ENCODE peak calls at places on chromosomes 2 and 18, in seven cellular contexts. M is K562, D is HepG2, Q is HL-60, Z is GM12878, O is HCT116, I is GM23338. F is an unnamed sample.

GRCh38 chr2:104254017-104254416 is 599.9 kb upstream of the POU3F3 start:
- DNase-seq in M (no peak), D (no peak), Q (no peak), Z (no peak), O (no peak), I (peak), F (no peak)

GRCh38 chr2:168726375-168726774 is 76.1 kb upstream of the NOSTRIN start:
- DNase-seq in M (no peak), D (no peak), Q (no peak), Z (no peak), O (no peak), I (no peak), F (no peak)

GRCh38 chr18:28115149-28115550 is 61.8 kb downstream of the CDH2 start:
- DNase-seq in M (no peak), D (peak), Q (no peak), Z (no peak), O (no peak), I (no peak), F (no peak)

GRCh38 chr2:63614983-63615945 is 26.5 kb downstream of the MDH1 start:
- DNase-seq in M (peak), D (peak), Q (no peak), Z (no peak), O (peak), I (peak), F (no peak)

GRCh38 chr2:207138573-207139297 is 27.0 kb downstream of the KLF7 start:
- DNase-seq in M (no peak), D (no peak), Q (no peak), Z (no peak), O (no peak), I (no peak), F (no peak)

GRCh38 chr2:129707800-129708199 is 271.7 kb upstream of the RAB6C start:
- DNase-seq in M (no peak), D (no peak), Q (no peak), Z (no peak), O (no peak), I (no peak), F (no peak)

GRCh38 chr2:19189391-19189790 is 169.0 kb downstream of the OSR1 start:
- DNase-seq in M (no peak), D (no peak), Q (no peak), Z (no peak), O (no peak), I (no peak), F (no peak)

GRCh38 chr2:161954103-161954502 is 119.9 kb downstream of the DPP4 start:
- DNase-seq in M (no peak), D (no peak), Q (no peak), Z (no peak), O (no peak), I (no peak), F (no peak)

GRCh38 chr2:235055891-235056516 is 104.2 kb downstream of the SH3BP4 start:
- DNase-seq in M (peak), D (peak), Q (no peak), Z (no peak), O (peak), I (peak), F (no peak)

GRCh38 chr2:103153580-103153979 is 391.7 kb downstream of the TMEM182 start:
- DNase-seq in M (no peak), D (no peak), Q (no peak), Z (no peak), O (no peak), I (no peak), F (no peak)

GRCh38 chr2:240932001-240932723 is 26.0 kb downstream of the CROCC2 start:
- DNase-seq in M (no peak), D (no peak), Q (no peak), Z (no peak), O (no peak), I (no peak), F (no peak)

GRCh38 chr18:37778417-37779165 is 213.0 kb upstream of the CELF4 start:
- DNase-seq in M (peak), D (peak), Q (peak), Z (no peak), O (peak), I (peak), F (peak)

GRCh38 chr2:31386648-31387047 is 27.9 kb downstream of the XDH start:
- DNase-seq in M (peak), D (peak), Q (no peak), Z (no peak), O (no peak), I (peak), F (no peak)

GRCh38 chr2:161139098-161139987 is 20.9 kb upstream of the TANK start:
- DNase-seq in M (no peak), D (no peak), Q (no peak), Z (no peak), O (no peak), I (no peak), F (no peak)

GRCh38 chr2:239716536-239717318 is 308.4 kb downstream of the NDUFA10 start:
- DNase-seq in M (no peak), D (no peak), Q (no peak), Z (no peak), O (no peak), I (no peak), F (no peak)

GRCh38 chr2:88131201-88131998 is 3.5 kb upstream of the FABP1 start:
- DNase-seq in M (no peak), D (peak), Q (no peak), Z (no peak), O (no peak), I (no peak), F (no peak)
- TF ChIP-seq POLR2AphosphoS5 in M (no peak), D (no peak), Q (no peak), Z (no peak), O (no peak), I (no peak), F (no peak)

DNA sequence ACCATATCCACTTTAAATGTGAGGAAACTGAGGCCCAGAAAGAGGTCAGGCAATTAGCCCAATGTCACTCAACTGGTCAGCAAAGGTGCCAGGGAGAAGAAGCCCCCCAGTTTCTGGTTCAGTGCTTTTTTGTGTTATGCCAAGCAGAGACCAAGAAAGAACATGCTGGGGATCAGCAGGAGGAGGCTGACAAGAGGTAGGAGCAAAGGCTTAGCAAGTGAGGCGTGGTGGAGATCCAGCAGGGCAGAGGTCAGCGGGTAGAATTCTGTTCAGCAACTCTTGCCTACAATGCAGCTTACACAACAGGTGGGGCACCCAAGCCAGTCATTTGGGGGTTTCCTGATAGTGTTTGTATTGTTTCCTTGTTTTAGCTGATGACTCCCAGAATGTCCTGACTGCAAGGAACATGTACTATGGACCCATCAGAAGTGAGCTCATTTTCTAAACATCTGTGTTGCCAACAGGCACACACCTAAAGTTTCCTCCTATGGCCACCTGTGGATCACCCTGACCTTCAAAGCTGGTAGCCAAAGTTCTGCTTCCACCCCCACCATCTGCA is 28.2 kb downstream of the LPIN2 start:
- DNase-seq in M (no peak), D (peak), Q (no peak), Z (no peak), O (no peak), I (no peak), F (no peak)
- TF ChIP-seq REST in M (no peak), D (no peak), Q (no peak), Z (no peak), O (no peak), I (no peak), F (no peak)

DNA sequence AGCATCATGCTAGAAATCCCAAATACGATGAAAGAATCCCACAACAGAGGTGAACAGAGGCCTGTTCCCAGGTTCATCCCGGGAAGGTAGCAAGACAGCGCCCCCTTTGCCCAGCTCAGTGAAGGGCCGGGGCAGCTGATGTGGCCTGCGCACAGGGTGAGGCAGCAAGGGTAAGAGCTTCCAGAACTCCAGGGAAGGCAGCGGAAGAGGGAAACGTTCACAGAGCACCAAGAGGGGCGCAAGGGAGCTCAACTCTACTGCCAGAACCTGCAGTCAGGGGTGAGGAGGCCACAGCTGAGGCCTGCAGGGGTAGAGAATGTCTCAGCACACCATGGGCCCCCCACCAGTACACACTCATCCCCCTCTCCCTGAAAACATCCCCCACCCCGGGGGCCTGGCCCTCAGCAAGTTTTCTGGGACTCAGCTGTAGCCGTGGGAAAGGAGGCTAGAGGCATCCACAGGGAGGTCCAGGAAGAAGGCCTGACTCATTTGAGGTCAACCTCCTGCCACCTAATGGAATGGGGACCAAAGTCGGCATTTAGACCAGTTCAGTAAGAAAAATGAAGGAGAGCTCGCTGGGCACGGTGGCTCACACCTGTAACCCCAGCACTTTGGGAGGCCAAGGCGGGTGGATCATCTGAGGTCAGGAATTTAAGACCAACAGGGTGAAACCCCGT is 95.6 kb upstream of the ASAP2 start:
- DNase-seq in M (peak), D (no peak), Q (no peak), Z (no peak), O (no peak), I (peak), F (no peak)
- H3K4me3 ChIP-seq in M (no peak), D (no peak), Q (no peak), Z (no peak), O (no peak), I (no peak), F (no peak)

GRCh38 chr2:17976871-17977746 is 98.6 kb downstream of the KCNS3 start:
- DNase-seq in M (no peak), D (no peak), Q (no peak), Z (no peak), O (no peak), I (no peak), F (no peak)
- TF ChIP-seq POLR2AphosphoS5 in M (no peak), D (no peak), Q (no peak), Z (no peak), O (no peak), I (no peak), F (no peak)

DNA sequence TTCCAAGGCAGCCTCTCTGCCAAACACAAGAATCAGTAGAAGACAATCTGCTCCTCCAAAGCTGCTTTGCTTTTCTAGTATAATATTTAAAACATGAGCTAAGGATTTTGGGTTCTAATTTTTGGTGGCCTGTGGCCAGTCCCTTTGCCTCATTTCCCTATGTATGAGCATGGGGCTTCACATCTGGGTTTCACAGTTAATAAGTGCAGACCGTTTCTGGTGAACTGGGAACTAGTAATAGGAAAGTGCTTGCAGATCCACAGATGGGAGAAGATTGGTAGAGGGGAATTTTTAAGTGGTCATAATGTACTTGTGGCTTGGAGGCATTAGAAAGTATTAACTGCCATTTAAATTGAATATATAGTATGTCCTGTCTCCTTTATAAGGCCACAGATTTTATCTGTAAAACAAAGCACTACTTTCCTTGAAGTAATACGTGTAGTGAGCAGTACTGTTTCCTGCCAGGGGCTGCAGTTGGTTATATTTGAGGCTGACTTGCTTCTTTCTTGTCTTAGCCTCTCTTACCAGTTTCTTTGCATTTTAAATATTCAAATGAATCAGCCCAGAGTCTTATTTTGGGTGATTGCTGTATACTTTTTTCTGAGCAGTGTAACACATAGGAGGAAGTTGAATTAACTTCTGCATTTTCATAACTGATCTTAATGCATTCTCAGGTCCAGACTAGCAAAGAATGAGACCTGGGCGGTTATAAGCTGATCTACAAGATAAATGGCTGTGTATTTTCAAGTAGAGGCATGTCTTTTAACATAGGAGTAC is 1.6 kb downstream of the ARPC2 start:
- DNase-seq in M (no peak), D (no peak), Q (no peak), Z (peak), O (no peak), I (no peak), F (no peak)
- TF ChIP-seq REST in M (no peak), D (no peak), Q (no peak), Z (no peak), O (no peak), I (no peak), F (no peak)

DNA sequence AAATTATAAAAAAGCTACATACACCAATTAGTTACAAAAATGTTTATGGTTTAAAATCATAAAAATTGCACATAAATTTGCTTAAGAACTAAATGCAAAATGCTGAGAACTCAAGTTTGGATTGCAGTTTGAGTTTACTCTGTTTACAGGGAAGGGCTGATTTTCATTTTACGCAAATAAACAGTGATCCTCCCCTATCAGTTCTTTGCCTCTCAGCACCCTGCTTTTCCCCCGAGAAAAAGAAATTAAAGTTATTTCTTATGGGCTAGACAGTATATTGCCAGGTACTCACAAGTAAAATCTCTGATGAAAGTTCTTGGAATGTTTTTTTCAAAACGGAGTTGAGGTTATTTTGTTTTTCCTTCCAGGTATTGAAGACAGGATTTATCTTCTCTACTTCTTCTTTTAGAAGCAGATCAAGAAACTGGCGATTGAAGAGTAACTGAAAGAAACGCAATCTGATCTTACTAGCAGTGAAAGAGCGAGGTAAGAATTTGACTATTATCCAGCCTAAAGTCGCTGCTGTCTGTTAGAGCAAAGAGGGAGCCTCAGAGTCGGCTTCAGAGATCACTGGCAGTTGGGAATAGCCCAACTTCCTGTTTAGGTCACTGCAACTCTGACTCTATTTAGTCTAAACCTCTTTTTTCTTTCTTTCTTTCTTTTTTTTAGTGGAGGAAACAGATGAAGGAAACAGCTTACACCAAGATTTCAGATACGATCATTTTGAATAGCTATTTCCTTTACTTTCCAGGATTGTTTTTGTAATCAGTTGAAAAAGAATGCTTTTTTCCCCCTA is at the start of gene TFPI:
- DNase-seq in M (peak), D (peak), Q (no peak), Z (no peak), O (no peak), I (peak), F (no peak)
- H3K4me3 ChIP-seq in M (peak), D (peak), Q (no peak), Z (no peak), O (peak), I (no peak), F (peak)

DNA sequence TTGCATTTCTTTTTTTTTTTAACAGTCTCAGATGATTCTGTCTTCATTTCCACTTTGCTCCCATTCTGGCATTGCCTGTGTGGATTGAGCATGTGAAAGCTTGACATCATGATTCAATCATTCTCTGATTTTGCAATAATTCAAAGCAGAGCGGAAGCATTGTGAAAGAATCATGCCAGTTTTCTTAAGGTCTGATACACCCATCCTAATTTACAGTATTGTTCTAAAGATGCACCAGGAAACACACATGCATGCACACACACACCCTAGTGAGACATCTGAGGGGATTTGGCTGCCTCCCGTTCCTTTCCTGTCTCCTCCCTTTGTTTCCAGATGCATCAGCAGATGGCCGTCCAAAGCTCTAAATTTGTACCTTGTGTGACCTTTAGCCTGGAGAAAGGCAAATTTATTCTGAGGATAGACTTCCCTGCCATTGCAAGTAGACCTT is 97.3 kb downstream of the FMNL2 start:
- DNase-seq in M (no peak), D (peak), Q (peak), Z (no peak), O (no peak), I (no peak), F (no peak)
- TF ChIP-seq POLR2AphosphoS5 in M (no peak), D (no peak), Q (no peak), Z (no peak), O (no peak), I (no peak), F (no peak)

F was measured in Panc1.